ENCODE peak calls at places on chromosomes 6 and 20, in nine cellular contexts. Y is T-helper 2 cell; E is substantia nigra; U is GM10248; F is GM06990; Z is NCI-H510A; T is stimulated activated CD4-positive, alpha-beta T cell treated with anti-CD3 and anti-CD28 coated beads, Interleukin-15, amount 100 ng/mL, for 24 hours; R is HuH-7.5; J is non-pigmented ciliary epithelial cell. W is an unnamed sample.
A peak's percentile ranks its signal among the peaks of the same experiment; 100 is the strongest.

GRCh38 chr6:139335447-139336210 is 38.8 kb downstream of the CITED2 start:
- DNase-seq in Y (no peak), E (no peak), U (no peak), F (no peak), Z (no peak), T (no peak), R (no peak), J (no peak), W (no peak)

GRCh38 chr20:9886227-9886626 is 47.4 kb upstream of the PAK5 start:
- DNase-seq in Y (no peak), E (no peak), U (no peak), F (no peak), Z (no peak), T (no peak), R (no peak), J (peak; percentile 13), W (no peak)

GRCh38 chr6:4155848-4156466 is 20.6 kb upstream of the ECI2 start:
- DNase-seq in Y (peak; percentile 57), E (peak; percentile 6), U (peak; percentile 74), F (no peak), Z (peak; percentile 24), T (peak; percentile 84), R (peak; percentile 34), J (peak; percentile 64), W (no peak)

GRCh38 chr20:37973059-37973910 is 60.0 kb downstream of the TTI1 start:
- DNase-seq in Y (no peak), E (no peak), U (no peak), F (no peak), Z (no peak), T (no peak), R (no peak), J (no peak), W (no peak)

GRCh38 chr20:16415079-16415478 is 158.2 kb downstream of the KIF16B start:
- DNase-seq in Y (no peak), E (no peak), U (no peak), F (no peak), Z (no peak), T (no peak), R (no peak), J (no peak), W (no peak)

GRCh38 chr20:35617397-35618031 is 1.9 kb downstream of the SPAG4 start:
- DNase-seq in Y (peak; percentile 19), E (no peak), U (peak; percentile 67), F (peak; percentile 73), Z (no peak), T (peak; percentile 66), R (peak; percentile 93), J (no peak), W (peak; percentile 37)

GRCh38 chr20:63775096-63775978 is 35.8 kb downstream of the SLC2A4RG start:
- DNase-seq in Y (no peak), E (peak; percentile 7), U (no peak), F (no peak), Z (no peak), T (peak; percentile 57), R (no peak), J (no peak), W (no peak)

GRCh38 chr6:170147056-170147787 is 143.7 kb downstream of the DLL1 start:
- DNase-seq in Y (no peak), E (no peak), U (no peak), F (no peak), Z (no peak), T (no peak), R (no peak), J (no peak), W (no peak)

GRCh38 chr20:38157635-38158495 is 7.2 kb downstream of the TGM2 start:
- DNase-seq in Y (no peak), E (no peak), U (no peak), F (no peak), Z (no peak), T (no peak), R (no peak), J (no peak), W (no peak)

GRCh38 chr6:22904413-22904812 is 335.0 kb downstream of the HDGFL1 start:
- DNase-seq in Y (no peak), E (no peak), U (no peak), F (no peak), Z (no peak), T (no peak), R (no peak), J (no peak), W (no peak)

GRCh38 chr6:32825966-32826365 is 9.2 kb upstream of the HLA-DOB start:
- DNase-seq in Y (no peak), E (no peak), U (no peak), F (no peak), Z (no peak), T (no peak), R (no peak), J (no peak), W (no peak)

GRCh38 chr6:39365281-39366074 is 43.0 kb upstream of the KCNK16 start:
- DNase-seq in Y (no peak), E (no peak), U (no peak), F (no peak), Z (no peak), T (no peak), R (no peak), J (no peak), W (no peak)

GRCh38 chr6:92052513-92052912 is 1366.8 kb downstream of the EPHA7 start:
- DNase-seq in Y (no peak), E (no peak), U (no peak), F (no peak), Z (no peak), T (no peak), R (no peak), J (no peak), W (no peak)

GRCh38 chr6:12136905-12137304 is 124.8 kb downstream of the HIVEP1 start:
- DNase-seq in Y (no peak), E (no peak), U (no peak), F (no peak), Z (no peak), T (no peak), R (no peak), J (no peak), W (no peak)

GRCh38 chr6:104630522-104630921 is 229.2 kb downstream of the HACE1 start:
- DNase-seq in Y (no peak), E (no peak), U (no peak), F (no peak), Z (no peak), T (no peak), R (no peak), J (no peak), W (no peak)

GRCh38 chr20:61263084-61263695 is 11.1 kb downstream of the CDH4 start:
- DNase-seq in Y (no peak), E (no peak), U (no peak), F (no peak), Z (no peak), T (peak; percentile 53), R (no peak), J (no peak), W (no peak)

GRCh38 chr6:4774296-4774695 is 1.9 kb upstream of the CDYL start:
- DNase-seq in Y (no peak), E (no peak), U (no peak), F (no peak), Z (no peak), T (no peak), R (no peak), J (no peak), W (no peak)

GRCh38 chr20:40293740-40294139 is 395.3 kb downstream of the MAFB start:
- DNase-seq in Y (no peak), E (no peak), U (no peak), F (no peak), Z (no peak), T (no peak), R (no peak), J (no peak), W (no peak)

GRCh38 chr20:7748624-7749023 is 191.6 kb downstream of the HAO1 start:
- DNase-seq in Y (no peak), E (no peak), U (no peak), F (no peak), Z (no peak), T (no peak), R (no peak), J (no peak), W (no peak)

GRCh38 chr6:53161481-53162009 is 12.9 kb upstream of the GCM1 start:
- DNase-seq in Y (no peak), E (no peak), U (no peak), F (no peak), Z (no peak), T (no peak), R (no peak), J (no peak), W (no peak)

GRCh38 chr6:114218831-114219230 is 124.0 kb downstream of the HS3ST5 start:
- DNase-seq in Y (no peak), E (no peak), U (no peak), F (no peak), Z (no peak), T (no peak), R (no peak), J (no peak), W (no peak)

GRCh38 chr20:7094438-7094997 is 327.0 kb downstream of the BMP2 start:
- DNase-seq in Y (no peak), E (peak; percentile 5), U (no peak), F (no peak), Z (peak; percentile 19), T (peak; percentile 20), R (no peak), J (peak; percentile 8), W (no peak)

GRCh38 chr6:52155791-52156576 is 30.2 kb upstream of the IL17A start:
- DNase-seq in Y (no peak), E (no peak), U (peak; percentile 24), F (peak; percentile 62), Z (peak; percentile 35), T (no peak), R (no peak), J (no peak), W (peak; percentile 87)

GRCh38 chr20:22684763-22685443 is 100.5 kb upstream of the FOXA2 start:
- DNase-seq in Y (no peak), E (no peak), U (no peak), F (peak; percentile 7), Z (no peak), T (no peak), R (no peak), J (no peak), W (no peak)

GRCh38 chr6:83812595-83812994 is 40.6 kb upstream of the RIPPLY2 start:
- DNase-seq in Y (no peak), E (no peak), U (no peak), F (no peak), Z (no peak), T (no peak), R (no peak), J (no peak), W (no peak)

W was measured in GM12878.